ENCODE peak calls at places on chromosomes 13 and 19, in nine cellular contexts. B is mesothelial cell of epicardium; M is substantia nigra; C is NCI-H1436 treated with DMSO at 0.1 percent for 48 hours; A is activated CD4-positive, CD25-positive, alpha-beta regulatory T cell treated with anti-CD3 and anti-CD28 coated beads, Interleukin-2, amount 50 U/mL, for 16 hours; V is EH; Q is CD8-positive, alpha-beta memory T cell; L is HuH-7.5; O is NCI-H526 treated with DMSO at 0.1 percent for 48 hours. R is an unnamed sample.

GRCh38 chr13:107864543-107865460 is 350.5 kb downstream of the LIG4 start:
- DNase-seq in O (no peak), M (no peak), C (peak; percentile 25), B (peak; percentile 52), Q (no peak), L (no peak), V (peak; percentile 34), A (no peak), R (no peak)

GRCh38 chr13:49022472-49023144 is 46.9 kb downstream of the FNDC3A start:
- DNase-seq in O (no peak), L (no peak), V (peak; percentile 65), B (no peak), Q (no peak), C (no peak), M (no peak), A (no peak), R (no peak)

GRCh38 chr13:27226991-27227390 is 24.4 kb upstream of the RPL21 start:
- DNase-seq in M (no peak), C (no peak), Q (no peak), O (no peak), B (no peak), A (no peak), V (no peak), L (no peak), R (no peak)

GRCh38 chr19:10270616-10271394 is at the start of gene ICAM1:
- DNase-seq in L (peak; percentile 79), A (peak; percentile 56), B (no peak), V (peak; percentile 85), Q (peak; percentile 73), C (no peak), O (no peak), M (no peak), R (peak; percentile 62)

GRCh38 chr19:55546822-55547614 is 1.7 kb upstream of the SBK3 start:
- DNase-seq in B (no peak), A (no peak), V (peak; percentile 85), L (no peak), O (no peak), Q (no peak), M (no peak), C (no peak), R (no peak)

GRCh38 chr13:33207616-33207964 is 78.0 kb downstream of the STARD13 start:
- DNase-seq in L (no peak), M (no peak), A (no peak), O (no peak), C (no peak), Q (no peak), V (peak; percentile 90), B (no peak), R (no peak)

GRCh38 chr13:107395927-107396757 is 819.2 kb downstream of the LIG4 start:
- DNase-seq in O (no peak), V (no peak), L (no peak), M (no peak), A (no peak), B (no peak), C (no peak), Q (no peak), R (no peak)

GRCh38 chr19:35942235-35942634 is 6.1 kb downstream of the LRFN3 start:
- DNase-seq in O (no peak), L (no peak), V (no peak), A (no peak), C (no peak), B (no peak), M (no peak), Q (no peak), R (no peak)

GRCh38 chr19:3441089-3441985 is 39.0 kb downstream of the SMIM24 start:
- DNase-seq in A (no peak), L (no peak), V (no peak), C (no peak), O (no peak), Q (no peak), M (no peak), B (no peak), R (no peak)

GRCh38 chr19:41701401-41702075 is 6.9 kb upstream of the CEACAM5 start:
- DNase-seq in Q (no peak), M (no peak), B (no peak), V (no peak), A (no peak), L (no peak), O (no peak), C (no peak), R (no peak)

GRCh38 chr19:7862413-7862951 is 11.7 kb downstream of the PRR36 start:
- DNase-seq in L (no peak), V (peak; percentile 64), B (peak; percentile 89), C (no peak), Q (peak; percentile 68), A (peak; percentile 24), M (no peak), O (peak; percentile 12), R (peak; percentile 61)

GRCh38 chr13:30133976-30134375 is 173.4 kb downstream of the KATNAL1 start:
- DNase-seq in Q (no peak), V (peak; percentile 52), O (no peak), A (no peak), C (no peak), L (no peak), B (no peak), M (peak; percentile 21), R (no peak)

GRCh38 chr19:52336976-52337375 is 933 bp downstream of the ZNF610 start:
- DNase-seq in L (no peak), O (no peak), A (no peak), C (no peak), M (no peak), V (no peak), Q (no peak), B (no peak), R (no peak)

GRCh38 chr19:33796164-33797100 is at the start of gene KCTD15:
- DNase-seq in Q (no peak), C (no peak), O (peak; percentile 68), A (no peak), B (peak; percentile 74), M (no peak), L (peak; percentile 60), V (peak; percentile 58), R (no peak)

GRCh38 chr19:43316591-43317319 is 36.7 kb upstream of the CD177 start:
- DNase-seq in O (peak; percentile 41), V (peak; percentile 51), B (no peak), L (peak; percentile 25), C (no peak), A (no peak), Q (no peak), M (no peak), R (no peak)

GRCh38 chr13:103515410-103515809 is 449.2 kb upstream of the SLC10A2 start:
- DNase-seq in A (no peak), C (no peak), V (no peak), L (no peak), B (no peak), Q (no peak), O (no peak), M (no peak), R (no peak)

GRCh38 chr19:34963531-34964406 is at the start of gene ZNF792:
- DNase-seq in A (peak; percentile 10), O (peak; percentile 64), L (peak; percentile 57), C (no peak), V (peak; percentile 59), M (peak; percentile 33), Q (peak; percentile 38), B (peak; percentile 74), R (no peak)

GRCh38 chr19:39356647-39357046 is 14.4 kb downstream of the SAMD4B start:
- DNase-seq in C (no peak), L (no peak), Q (no peak), A (no peak), M (no peak), V (no peak), B (no peak), O (no peak), R (no peak)

GRCh38 chr13:69423844-69424243 is 683.8 kb upstream of the ATXN8OS start:
- DNase-seq in O (no peak), M (no peak), B (no peak), Q (no peak), C (no peak), L (no peak), V (no peak), A (no peak), R (no peak)

GRCh38 chr19:5257155-5258045 is 83.2 kb downstream of the PTPRS start:
- DNase-seq in O (no peak), A (no peak), M (no peak), B (no peak), L (no peak), C (no peak), Q (no peak), V (no peak), R (no peak)

R was measured in T-helper 1 cell.